ENCODE peak calls at places on chromosomes 3 and 15, in four cellular contexts. Z is GM23338, X is thoracic aorta, U is ovary. B is an unnamed sample. For H3K27me3, the result is how much of the 10 kb centered on the place peaks cover.

GRCh38 chr3:16103472-16103871 is 71.0 kb upstream of the GALNT15 start:
- DNase-seq in U (no peak), X (no peak), Z (no peak), B (no peak)

GRCh38 chr15:92608866-92609700 is 46.5 kb downstream of the FAM174B start:
- DNase-seq in X (no peak), U (no peak), Z (no peak), B (peak)

GRCh38 chr3:148075829-148076716 is 621.6 kb upstream of the AGTR1 start:
- DNase-seq in X (no peak), Z (peak), U (no peak), B (no peak)

GRCh38 chr3:17032407-17033034 is 147.8 kb downstream of the PLCL2 start:
- DNase-seq in X (no peak), U (no peak), Z (peak), B (no peak)

GRCh38 chr3:78963771-78964170 is 804.0 kb downstream of the ROBO1 start:
- DNase-seq in U (no peak), Z (no peak), X (no peak), B (no peak)

GRCh38 chr3:128280466-128281455 is 127.5 kb downstream of the EEFSEC start:
- DNase-seq in X (no peak), Z (peak), U (no peak), B (no peak)

GRCh38 chr15:90750186-90750585 is 33.0 kb downstream of the BLM start:
- DNase-seq in X (no peak), U (no peak), Z (no peak), B (no peak)

GRCh38 chr3:121482651-121483050 is 63.1 kb downstream of the POLQ start:
- DNase-seq in X (no peak), Z (no peak), U (no peak), B (no peak)

GRCh38 chr3:129230311-129231019 is 18.9 kb upstream of the COPG1 start:
- DNase-seq in U (no peak), X (no peak), Z (no peak), B (no peak)

GRCh38 chr3:39275052-39275451 is 4.8 kb downstream of the CX3CR1 start:
- DNase-seq in Z (no peak), U (no peak), X (no peak), B (no peak)

GRCh38 chr3:189355481-189356201 is 183.9 kb downstream of the TPRG1 start:
- DNase-seq in X (no peak), U (no peak), Z (peak), B (no peak)

GRCh38 chr15:35325374-35325941 is 220.5 kb downstream of the DPH6 start:
- DNase-seq in U (no peak), Z (no peak), X (no peak), B (no peak)

GRCh38 chr3:52291508-52292181 is 4.0 kb downstream of the GLYCTK start:
- DNase-seq in U (peak), X (no peak), Z (peak), B (peak)

GRCh38 chr15:35874260-35874905 is 328.4 kb upstream of the DPH6 start:
- DNase-seq in Z (no peak), X (no peak), U (no peak), B (no peak)

GRCh38 chr3:179464296-179465092 is 13.2 kb upstream of the GNB4 start:
- DNase-seq in Z (peak), U (no peak), X (no peak), B (no peak)

GRCh38 chr3:111903067-111903511 is 44.0 kb downstream of the PHLDB2 start:
- DNase-seq in Z (peak), X (no peak), U (no peak), B (no peak)

GRCh38 chr15:47548986-47549385 is 168.3 kb upstream of the SEMA6D start:
- DNase-seq in Z (no peak), U (no peak), X (no peak), B (no peak)

GRCh38 chr15:91982401-91982800 is 128.9 kb downstream of the SLCO3A1 start:
- DNase-seq in Z (no peak), X (no peak), U (no peak), B (no peak)

GRCh38 chr15:90645873-90646605 is 71.1 kb upstream of the BLM start:
- DNase-seq in X (no peak), Z (no peak), U (no peak), B (no peak)

GRCh38 chr15:82538961-82539689 is 1.1 kb downstream of the RPS17 start:
- DNase-seq in U (no peak), Z (peak), X (no peak), B (no peak)

GRCh38 chr3:143497382-143497781 is 350.9 kb downstream of the SLC9A9 start:
- DNase-seq in X (no peak), U (no peak), Z (no peak), B (no peak)

GRCh38 chr15:60801336-60801735 is 322.4 kb upstream of the ICE2 start:
- DNase-seq in X (no peak), U (no peak), Z (no peak), B (no peak)

GRCh38 chr3:15271785-15272381 is 60.5 kb downstream of the SH3BP5 start:
- DNase-seq in U (peak), X (no peak), Z (no peak), B (peak)

GRCh38 chr3:171813897-171814460 is 3.7 kb upstream of the PLD1 start:
- DNase-seq in X (no peak), U (no peak), Z (no peak), B (no peak)

GRCh38 chr15:67225336-67225735 is 29.1 kb downstream of the AAGAB start:
- DNase-seq in U (no peak), Z (no peak), X (no peak), B (no peak)

GRCh38 chr3:133835961-133836360 is 30.3 kb downstream of the SRPRB start:
- DNase-seq in U (no peak), Z (no peak), X (no peak), B (peak)

GRCh38 chr3:191813245-191813644 is 352.3 kb downstream of the PYDC2 start:
- DNase-seq in U (no peak), Z (no peak), X (no peak), B (no peak)

GRCh38 chr3:125670945-125671344 is 75.6 kb upstream of the OSBPL11 start:
- DNase-seq in X (no peak), U (no peak), Z (no peak), B (no peak)

GRCh38 chr3:53668872-53669271 is 174.5 kb downstream of the CACNA1D start:
- DNase-seq in U (no peak), Z (peak), X (no peak), B (no peak)

GRCh38 chr3:141419946-141420345 is 51.6 kb downstream of the ZBTB38 start:
- DNase-seq in U (no peak), X (no peak), Z (no peak), B (no peak)

GRCh38 chr15:93102211-93102610 is 13.2 kb upstream of the RGMA start:
- DNase-seq in Z (no peak), U (no peak), X (no peak), B (no peak)

GRCh38 chr15:44157679-44158078 is 37.4 kb downstream of the FRMD5 start:
- DNase-seq in X (no peak), U (no peak), Z (no peak), B (no peak)

GRCh38 chr15:79779739-79780138 is 117.1 kb downstream of the MTHFS start:
- DNase-seq in X (no peak), U (no peak), Z (no peak), B (no peak)

GRCh38 chr3:197023241-197023997 is 6.2 kb downstream of the MELTF start:
- DNase-seq in Z (no peak), U (no peak), X (no peak), B (no peak)

GRCh38 chr3:139044366-139045210 is at the start of gene PRR23C:
- DNase-seq in Z (peak), X (no peak), U (no peak), B (no peak)
- TF ChIP-seq CTCF in Z (peak), X (no peak), U (no peak), B (no peak)

GRCh38 chr15:73361331-73361730 is 7.4 kb downstream of the HCN4 start:
- DNase-seq in U (no peak), Z (no peak), X (no peak), B (no peak)
- H3K27me3 ChIP-seq in U (under half), Z (under half), X (under half), B (under half)

GRCh38 chr15:63041402-63041977 is 1.1 kb upstream of the TPM1 start:
- DNase-seq in U (no peak), Z (no peak), X (no peak), B (no peak)

GRCh38 chr15:63042879-63043340 is 363 bp downstream of the TPM1 start:
- DNase-seq in Z (no peak), U (no peak), X (no peak), B (peak)

GRCh38 chr15:63043391-63044076 is 987 bp downstream of the TPM1 start:
- DNase-seq in Z (no peak), U (no peak), X (no peak), B (peak)

GRCh38 chr15:63040954-63041353 is 1.6 kb upstream of the TPM1 start:
- DNase-seq in Z (no peak), U (no peak), X (no peak), B (no peak)

DNA sequence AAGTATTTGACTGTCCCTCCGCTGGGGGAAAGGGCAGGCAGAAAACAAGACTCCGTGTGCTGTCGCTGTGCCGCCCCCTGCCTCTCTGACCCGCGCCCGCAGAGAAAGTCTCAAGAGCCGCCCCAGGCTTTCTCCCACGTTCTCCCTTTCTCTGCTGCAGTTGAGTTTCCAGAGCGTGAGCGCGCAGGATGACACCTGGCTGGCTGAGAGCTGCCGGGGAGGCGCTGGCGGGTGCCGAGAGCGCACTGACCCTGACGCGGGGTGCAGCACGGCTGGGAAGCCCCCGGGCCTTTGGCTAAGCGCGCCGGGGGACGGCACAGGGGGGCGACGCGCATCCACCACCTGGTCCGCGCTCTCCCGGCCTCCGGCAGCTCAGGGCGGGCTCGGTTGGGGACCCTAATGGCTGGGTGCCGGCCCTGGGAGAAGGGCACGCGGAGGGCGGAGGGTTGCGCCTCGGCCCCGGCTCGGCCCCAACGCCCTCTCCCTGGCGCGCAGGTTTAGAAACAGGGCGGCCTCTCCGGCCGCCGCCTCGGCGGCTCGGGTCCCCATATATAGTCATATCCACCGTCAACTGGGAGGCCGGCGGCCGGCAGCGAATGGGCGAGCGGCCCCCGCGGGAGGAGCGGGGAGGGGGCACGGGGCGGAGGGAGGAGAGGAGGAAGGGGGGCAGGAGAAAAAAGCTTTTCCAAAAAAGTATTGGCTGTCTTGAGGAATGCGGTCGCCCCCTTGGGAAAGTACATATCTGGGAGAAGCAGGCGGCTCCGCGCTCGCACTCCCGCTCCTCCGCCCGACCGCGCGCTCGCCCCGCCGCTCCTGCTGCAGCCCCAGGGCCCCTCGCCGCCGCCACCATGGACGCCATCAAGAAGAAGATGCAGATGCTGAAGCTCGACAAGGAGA is at the start of gene TPM1:
- DNase-seq in X (peak), U (peak), Z (peak), B (peak)
- TF ChIP-seq CTCF in X (no peak), U (no peak), Z (no peak), B (no peak)

GRCh38 chr15:39431371-39431770 is 149.5 kb upstream of the THBS1 start:
- DNase-seq in U (no peak), X (no peak), Z (no peak), B (no peak)

GRCh38 chr15:39427705-39428104 is 153.2 kb upstream of the THBS1 start:
- DNase-seq in Z (no peak), U (no peak), X (no peak), B (no peak)

GRCh38 chr15:39429898-39430357 is 151.0 kb upstream of the THBS1 start:
- DNase-seq in Z (no peak), U (no peak), X (no peak), B (no peak)

GRCh38 chr15:39430389-39430788 is 150.5 kb upstream of the THBS1 start:
- DNase-seq in Z (no peak), X (no peak), U (no peak), B (no peak)

DNA sequence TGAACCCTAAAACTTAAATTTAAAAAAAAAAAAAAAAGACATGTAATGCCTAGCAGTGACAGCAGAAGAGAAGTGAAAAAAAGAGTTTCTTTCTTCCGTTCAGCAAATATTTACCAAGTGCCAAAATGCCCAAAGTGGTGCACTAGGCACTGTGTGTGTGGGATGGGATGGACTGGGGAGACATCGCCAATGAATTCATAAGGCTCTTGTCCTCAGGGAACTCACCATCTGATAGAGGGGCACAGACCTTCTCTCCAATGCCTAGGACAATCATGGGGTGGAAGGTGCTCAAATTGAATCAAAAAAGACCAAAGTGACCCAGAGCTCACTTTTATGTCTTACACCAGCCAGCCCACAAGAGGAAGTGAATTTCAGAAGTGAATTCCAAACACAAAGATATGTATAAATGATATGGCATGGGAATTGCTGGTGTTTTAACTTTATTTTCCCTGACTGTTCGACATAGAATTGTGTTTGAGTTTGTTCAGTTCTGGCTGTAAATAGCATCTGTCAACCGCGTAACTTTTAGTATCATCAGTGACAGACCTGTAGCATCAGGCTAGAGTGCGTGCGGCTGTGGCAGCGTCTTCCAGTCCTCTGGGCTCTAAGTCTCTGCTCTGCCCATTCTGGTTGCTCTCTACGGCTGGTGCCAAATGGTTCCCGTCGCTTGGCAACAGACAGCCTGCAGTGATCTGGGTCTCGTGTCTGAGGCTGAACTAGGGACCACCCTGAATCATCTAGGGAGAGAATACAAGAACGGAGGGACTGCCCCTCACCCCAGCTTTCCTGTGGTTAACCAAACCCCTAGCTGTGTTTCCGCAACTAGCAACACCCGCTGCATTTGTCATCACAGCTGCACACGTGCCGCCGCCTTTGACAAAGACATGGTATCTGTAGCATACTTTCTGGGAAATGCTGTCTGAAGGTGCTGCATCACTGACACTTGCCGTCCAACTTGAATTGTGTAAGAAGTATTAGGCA is 154.0 kb upstream of the THBS1 start:
- DNase-seq in U (peak), X (no peak), Z (no peak), B (peak)
- H3K27me3 ChIP-seq in U (under half), X (under half), Z (under half), B (under half)

GRCh38 chr3:150218236-150218635 is 189.9 kb upstream of the TSC22D2 start:
- DNase-seq in Z (no peak), U (no peak), X (no peak), B (no peak)

GRCh38 chr3:150216866-150217600 is 191.1 kb upstream of the TSC22D2 start:
- DNase-seq in Z (no peak), U (no peak), X (no peak), B (no peak)

GRCh38 chr3:150218841-150219240 is 189.3 kb upstream of the TSC22D2 start:
- DNase-seq in U (no peak), X (no peak), Z (no peak), B (no peak)

GRCh38 chr3:150216041-150216811 is 191.9 kb upstream of the TSC22D2 start:
- DNase-seq in U (peak), Z (no peak), X (peak), B (no peak)

GRCh38 chr3:150217691-150218090 is 190.4 kb upstream of the TSC22D2 start:
- DNase-seq in Z (no peak), U (no peak), X (no peak), B (no peak)
- TF ChIP-seq CTCF in Z (no peak), U (no peak), X (no peak), B (no peak)

DNA sequence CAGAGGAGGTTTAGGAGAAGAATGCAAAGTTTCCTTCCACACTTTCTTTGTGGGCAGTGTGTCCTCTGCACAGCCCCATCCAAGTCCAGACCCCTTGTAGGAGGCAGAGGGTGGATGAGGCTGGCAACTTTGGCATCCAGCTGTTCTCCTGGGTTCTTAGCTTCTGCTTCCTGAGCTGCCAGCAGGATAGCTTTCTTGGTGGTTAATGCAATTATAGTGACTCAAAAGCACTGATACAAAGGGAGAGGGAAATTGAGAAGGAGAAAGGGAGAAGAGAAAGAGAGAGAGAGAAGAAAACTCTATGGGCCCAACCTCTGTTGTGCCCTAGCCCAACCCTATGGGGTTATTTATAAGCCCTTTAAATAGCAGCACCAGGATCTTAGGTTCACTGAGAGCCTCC is 4.5 kb upstream of the TNFAIP8L3 start:
- DNase-seq in X (no peak), U (no peak), Z (no peak), B (no peak)
- H3K27me3 ChIP-seq in X (under half), U (under half), Z (under half), B (under half)

GRCh38 chr3:26963356-26963742 is 340.8 kb downstream of the LRRC3B start:
- DNase-seq in U (no peak), Z (peak), X (no peak), B (no peak)
- TF ChIP-seq CTCF in U (no peak), Z (peak), X (no peak), B (no peak)

B was measured in upper lobe of right lung.